ENCODE peak calls at places on chromosomes 13 and 19, in seven cellular contexts. O is AG04450, C is mesothelial cell of epicardium, Z is BE2C, W is tibial nerve, J is gastrocnemius medialis, B is fibroblast of mammary gland. K is an unnamed sample.

GRCh38 chr19:18385675-18386542 is at the start of gene GDF15:
- DNase-seq in J (no peak), Z (peak; percentile 43), B (peak; percentile 84), O (peak; percentile 77), W (peak; percentile 70), C (no peak), K (no peak)

GRCh38 chr19:3573162-3573857 is 566 bp downstream of the HMG20B start:
- DNase-seq in J (no peak), W (no peak), C (no peak), B (no peak), Z (peak; percentile 46), O (no peak), K (no peak)

GRCh38 chr13:109595466-109595865 is 190.9 kb downstream of the IRS2 start:
- DNase-seq in Z (no peak), O (no peak), W (no peak), C (no peak), J (no peak), B (peak; percentile 72), K (no peak)

GRCh38 chr13:28121224-28121623 is 17.1 kb upstream of the PAN3 start:
- DNase-seq in Z (no peak), W (no peak), J (no peak), C (no peak), O (no peak), B (no peak), K (no peak)

GRCh38 chr19:15680478-15680877 is 7.6 kb downstream of the CYP4F12 start:
- DNase-seq in W (no peak), Z (no peak), C (no peak), B (no peak), J (no peak), O (no peak), K (no peak)

GRCh38 chr19:44602071-44602470 is 11.3 kb upstream of the IGSF23 start:
- DNase-seq in Z (no peak), W (no peak), C (no peak), J (no peak), O (no peak), B (no peak), K (no peak)

GRCh38 chr13:20544186-20544914 is 18.7 kb upstream of the CRYL1 start:
- DNase-seq in B (no peak), W (no peak), C (no peak), O (no peak), Z (no peak), J (no peak), K (no peak)

GRCh38 chr19:33268162-33268991 is 34.0 kb downstream of the CEBPA start:
- DNase-seq in B (no peak), O (no peak), J (no peak), C (no peak), W (no peak), Z (no peak), K (no peak)

DNA sequence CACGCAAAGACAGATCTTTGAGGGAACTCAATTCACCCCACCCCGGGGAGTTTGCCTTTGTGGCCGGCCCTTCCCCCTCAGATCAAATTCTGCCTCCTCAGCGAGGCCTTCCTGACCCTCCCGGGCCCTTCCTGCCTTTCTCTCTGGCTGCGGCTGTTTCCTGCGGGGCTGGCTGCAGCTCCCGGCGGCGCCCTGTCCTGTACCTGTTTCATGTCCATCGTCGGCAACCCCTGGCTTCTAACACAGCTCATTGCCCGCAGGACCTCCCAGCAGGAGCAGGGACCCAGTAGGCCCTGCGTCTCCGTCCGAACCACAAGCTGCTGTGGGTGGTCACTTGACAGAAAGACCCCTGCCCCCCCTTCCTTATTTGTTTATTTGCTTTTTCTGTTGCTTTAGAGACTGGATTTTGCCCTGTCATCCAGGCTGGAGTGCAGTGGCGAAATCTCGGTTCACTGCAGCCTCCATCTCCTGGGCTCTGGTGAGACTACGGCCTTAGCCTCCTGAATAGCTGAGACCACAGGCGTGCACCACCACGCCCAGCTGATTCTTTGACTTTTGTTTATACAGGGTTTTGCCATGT is 7.7 kb upstream of the PTBP1 start:
- DNase-seq in Z (peak; percentile 51), J (no peak), B (no peak), O (no peak), W (no peak), C (no peak), K (no peak)
- TF ChIP-seq CTCF in Z (no peak), J (no peak), B (no peak), O (no peak), W (no peak), C (no peak), K (no peak)

DNA sequence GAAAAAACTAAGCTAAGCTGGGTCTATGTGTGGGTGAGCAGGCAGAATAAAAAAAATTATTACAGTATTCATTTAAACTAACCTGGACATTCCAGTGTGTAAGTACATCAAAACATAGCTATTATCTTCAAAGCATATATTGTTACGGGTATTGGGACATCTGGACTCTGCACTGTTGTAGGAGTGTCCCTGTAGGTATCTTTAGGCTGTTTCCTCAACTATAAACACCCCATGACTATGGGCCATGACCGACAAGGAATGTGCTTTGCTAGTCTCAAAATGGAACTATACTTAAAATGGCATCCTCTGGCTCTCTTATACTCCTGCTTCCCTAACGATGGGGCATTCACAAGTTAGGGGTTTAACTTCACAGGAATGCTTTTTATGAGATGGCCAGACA is 3.4 kb downstream of the SCGB2B2 start:
- DNase-seq in C (no peak), W (no peak), Z (no peak), O (no peak), J (no peak), B (no peak), K (no peak)
- TF ChIP-seq CTCF in C (no peak), W (no peak), Z (no peak), O (no peak), J (no peak), B (no peak), K (no peak)

GRCh38 chr13:111531505-111531904 is 211.1 kb downstream of the TEX29 start:
- DNase-seq in J (no peak), B (peak; percentile 3), Z (no peak), W (no peak), O (no peak), C (no peak), K (no peak)
- TF ChIP-seq CTCF in J (no peak), B (no peak), Z (no peak), W (no peak), O (no peak), C (no peak), K (no peak)

GRCh38 chr13:50248537-50249521 is 233.6 kb downstream of the KCNRG start:
- DNase-seq in O (no peak), B (no peak), C (no peak), J (no peak), W (no peak), Z (no peak), K (no peak)
- TF ChIP-seq CTCF in O (no peak), B (no peak), C (no peak), J (no peak), W (no peak), Z (no peak), K (no peak)

K was measured in kidney epithelial cell.